ENCODE peak calls at places on chromosomes 2 and 18, in seven cellular contexts. M is activated CD8-positive, alpha-beta T cell treated with anti-CD3 and anti-CD28 coated beads, Interleukin-2, amount 10 ng/mL, durations not matched to agents 7 days and 5 days; P is stomach; R is amygdala; O is fibroblast of lung; E is effector memory CD8-positive, alpha-beta T cell; Q is stimulated activated CD4-positive, alpha-beta T cell treated with anti-CD3 and anti-CD28 coated beads, Interleukin-12 subunit alpha, Interleukin-12 subunit beta, amount 100 ng/mL, for 48 hours. V is an unnamed sample.

GRCh38 chr2:105515581-105516415 is 116.9 kb upstream of the FHL2 start:
- DNase-seq in M (no peak), P (peak; percentile 93), R (no peak), O (no peak), E (no peak), Q (no peak), V (no peak)

GRCh38 chr2:119240311-119241204 is 16.9 kb downstream of the STEAP3 start:
- DNase-seq in M (no peak), P (peak; percentile 80), R (no peak), O (peak; percentile 80), E (no peak), Q (no peak), V (no peak)

GRCh38 chr18:848062-848795 is 36.2 kb upstream of the YES1 start:
- DNase-seq in M (no peak), P (peak; percentile 72), R (no peak), O (no peak), E (no peak), Q (no peak), V (no peak)

GRCh38 chr18:50788284-50788683 is 31.5 kb downstream of the MRO start:
- DNase-seq in M (no peak), P (no peak), R (no peak), O (no peak), E (no peak), Q (no peak), V (no peak)

GRCh38 chr2:5766051-5766450 is 73.9 kb downstream of the SOX11 start:
- DNase-seq in M (no peak), P (no peak), R (no peak), O (peak; percentile 53), E (no peak), Q (no peak), V (peak; percentile 80)

GRCh38 chr2:64260817-64261216 is 116.6 kb upstream of the PELI1 start:
- DNase-seq in M (peak; percentile 33), P (peak; percentile 48), R (no peak), O (no peak), E (no peak), Q (no peak), V (no peak)

GRCh38 chr2:211745295-211746097 is 793.1 kb downstream of the ERBB4 start:
- DNase-seq in M (peak; percentile 47), P (peak; percentile 47), R (no peak), O (peak; percentile 53), E (no peak), Q (peak; percentile 3), V (peak; percentile 17)

GRCh38 chr2:27891820-27892105 is 1.2 kb downstream of the BABAM2 start:
- DNase-seq in M (no peak), P (no peak), R (no peak), O (peak; percentile 39), E (no peak), Q (no peak), V (no peak)

GRCh38 chr18:74496508-74497307 is 545 bp downstream of the CNDP2 start:
- DNase-seq in M (peak; percentile 60), P (peak; percentile 69), R (peak; percentile 69), O (peak; percentile 39), E (no peak), Q (peak; percentile 21), V (no peak)

GRCh38 chr2:191247381-191248057 is 2.3 kb downstream of the MYO1B start:
- DNase-seq in M (no peak), P (no peak), R (no peak), O (peak; percentile 89), E (no peak), Q (no peak), V (peak; percentile 90)

GRCh38 chr2:6723865-6724571 is 141.7 kb downstream of the CMPK2 start:
- DNase-seq in M (no peak), P (no peak), R (no peak), O (no peak), E (no peak), Q (no peak), V (no peak)

GRCh38 chr2:19577668-19578067 is 219.2 kb upstream of the OSR1 start:
- DNase-seq in M (no peak), P (no peak), R (no peak), O (peak; percentile 23), E (no peak), Q (no peak), V (no peak)

GRCh38 chr2:72915907-72916742 is 1.2 kb upstream of the EMX1 start:
- DNase-seq in M (peak; percentile 45), P (peak; percentile 74), R (no peak), O (peak; percentile 21), E (no peak), Q (no peak), V (no peak)

GRCh38 chr18:52670903-52671302 is 330.9 kb downstream of the DCC start:
- DNase-seq in M (no peak), P (no peak), R (no peak), O (peak; percentile 46), E (no peak), Q (no peak), V (no peak)

GRCh38 chr2:173427887-173428683 is 73.4 kb downstream of the CDCA7 start:
- DNase-seq in M (no peak), P (peak; percentile 70), R (no peak), O (peak; percentile 68), E (no peak), Q (no peak), V (peak; percentile 62)

GRCh38 chr2:30583204-30583749 is 136.2 kb downstream of the LCLAT1 start:
- DNase-seq in M (no peak), P (no peak), R (no peak), O (no peak), E (no peak), Q (no peak), V (no peak)

GRCh38 chr2:43391877-43392214 is 165.4 kb upstream of the ZFP36L2 start:
- DNase-seq in M (no peak), P (no peak), R (no peak), O (peak; percentile 92), E (no peak), Q (no peak), V (no peak)

GRCh38 chr2:240918258-240919091 is 12.3 kb downstream of the CROCC2 start:
- DNase-seq in M (no peak), P (no peak), R (no peak), O (no peak), E (no peak), Q (no peak), V (no peak)

GRCh38 chr2:55014962-55015939 is 35.0 kb downstream of the RTN4 start:
- DNase-seq in M (peak; percentile 49), P (peak; percentile 59), R (no peak), O (peak; percentile 76), E (peak; percentile 31), Q (no peak), V (peak; percentile 41)

GRCh38 chr18:46324556-46324955 is 220.4 kb downstream of the HAUS1 start:
- DNase-seq in M (no peak), P (no peak), R (no peak), O (peak; percentile 69), E (no peak), Q (no peak), V (peak; percentile 37)

GRCh38 chr2:215941726-215942125 is 71.6 kb downstream of the MREG start:
- DNase-seq in M (no peak), P (no peak), R (no peak), O (no peak), E (no peak), Q (no peak), V (no peak)

GRCh38 chr2:233598952-233599351 is 18.5 kb upstream of the UGT1A8 start:
- DNase-seq in M (no peak), P (no peak), R (no peak), O (no peak), E (no peak), Q (no peak), V (no peak)

GRCh38 chr2:119736021-119736420 is 23.7 kb upstream of the PTPN4 start:
- DNase-seq in M (no peak), P (no peak), R (no peak), O (no peak), E (no peak), Q (no peak), V (no peak)

GRCh38 chr2:46846454-46846990 is 69.1 kb downstream of the MCFD2 start:
- DNase-seq in M (no peak), P (no peak), R (no peak), O (no peak), E (no peak), Q (no peak), V (no peak)

GRCh38 chr18:53991202-53991601 is 233.3 kb downstream of the MBD2 start:
- DNase-seq in M (no peak), P (no peak), R (no peak), O (peak; percentile 0), E (no peak), Q (no peak), V (peak; percentile 53)

GRCh38 chr2:223760838-223761502 is 76.4 kb downstream of the AP1S3 start:
- DNase-seq in M (peak; percentile 85), P (peak; percentile 68), R (no peak), O (peak; percentile 77), E (peak; percentile 74), Q (peak; percentile 30), V (peak; percentile 78)

GRCh38 chr2:188414412-188414811 is 122.7 kb downstream of the GULP1 start:
- DNase-seq in M (no peak), P (no peak), R (no peak), O (peak; percentile 78), E (no peak), Q (no peak), V (peak; percentile 39)

GRCh38 chr18:76565238-76566173 is 70.5 kb upstream of the ZNF516 start:
- DNase-seq in M (no peak), P (peak; percentile 66), R (no peak), O (peak; percentile 98), E (no peak), Q (no peak), V (peak; percentile 91)

GRCh38 chr2:72665448-72665847 is 160.4 kb downstream of the EXOC6B start:
- DNase-seq in M (no peak), P (no peak), R (no peak), O (no peak), E (no peak), Q (no peak), V (no peak)

GRCh38 chr2:2484301-2484700 is 153.2 kb upstream of the MYT1L start:
- DNase-seq in M (no peak), P (no peak), R (no peak), O (no peak), E (no peak), Q (no peak), V (no peak)

GRCh38 chr2:29032189-29032588 is 42.1 kb downstream of the PCARE start:
- DNase-seq in M (no peak), P (no peak), R (no peak), O (no peak), E (no peak), Q (no peak), V (no peak)

GRCh38 chr2:37676274-37676673 is 4.8 kb upstream of the CDC42EP3 start:
- DNase-seq in M (no peak), P (no peak), R (no peak), O (no peak), E (no peak), Q (no peak), V (peak; percentile 26)

GRCh38 chr2:240595381-240596079 is 9.0 kb downstream of the CAPN10 start:
- DNase-seq in M (peak; percentile 72), P (no peak), R (no peak), O (peak; percentile 19), E (peak; percentile 31), Q (no peak), V (no peak)

GRCh38 chr2:112001136-112001764 is 53.8 kb upstream of the TMEM87B start:
- DNase-seq in M (no peak), P (no peak), R (no peak), O (peak; percentile 12), E (no peak), Q (no peak), V (no peak)

GRCh38 chr2:43269706-43270105 is 43.3 kb upstream of the ZFP36L2 start:
- DNase-seq in M (no peak), P (peak; percentile 28), R (no peak), O (peak; percentile 97), E (no peak), Q (no peak), V (peak; percentile 98)

GRCh38 chr2:26816893-26817292 is 31.0 kb downstream of the CENPA start:
- DNase-seq in M (no peak), P (no peak), R (no peak), O (no peak), E (no peak), Q (no peak), V (no peak)

GRCh38 chr2:66862871-66863650 is 428.1 kb downstream of the MEIS1 start:
- DNase-seq in M (no peak), P (no peak), R (no peak), O (peak; percentile 83), E (no peak), Q (no peak), V (peak; percentile 43)